ENCODE peak calls at places on chromosomes 13 and 19, in nine cellular contexts. G is GM12878, Q is A549, R is cardiac muscle cell, D is Peyer's patch, S is fibroblast of lung, L is MM.1S, O is adrenal gland, E is body of pancreas. F is an unnamed sample.

GRCh38 chr19:40084948-40085347 is 5.8 kb downstream of the ZNF780A start:
- DNase-seq in G (no peak), Q (no peak), R (no peak), D (no peak), S (no peak), L (no peak), O (no peak), E (no peak), F (no peak)

GRCh38 chr19:46925548-46925950 is 64.8 kb downstream of the ARHGAP35 start:
- DNase-seq in G (no peak), Q (peak; percentile 69), R (no peak), D (peak; percentile 55), S (no peak), L (no peak), O (no peak), E (no peak), F (no peak)

GRCh38 chr19:51480590-51480989 is 2.3 kb downstream of the CEACAM18 start:
- DNase-seq in G (no peak), Q (no peak), R (peak; percentile 3), D (no peak), S (no peak), L (no peak), O (no peak), E (no peak), F (no peak)

GRCh38 chr19:2176336-2176994 is 12.7 kb downstream of the DOT1L start:
- DNase-seq in G (no peak), Q (no peak), R (no peak), D (no peak), S (no peak), L (no peak), O (peak; percentile 75), E (no peak), F (no peak)

GRCh38 chr13:39284801-39285388 is 246.6 kb downstream of the NHLRC3 start:
- DNase-seq in G (no peak), Q (no peak), R (no peak), D (no peak), S (peak; percentile 21), L (no peak), O (no peak), E (no peak), F (no peak)

GRCh38 chr13:76289558-76289957 is 596.6 kb downstream of the KCTD12 start:
- DNase-seq in G (no peak), Q (no peak), R (no peak), D (no peak), S (peak; percentile 49), L (no peak), O (no peak), E (no peak), F (no peak)

GRCh38 chr19:3576696-3577443 is 4.1 kb downstream of the HMG20B start:
- DNase-seq in G (no peak), Q (no peak), R (peak; percentile 75), D (peak; percentile 71), S (peak; percentile 85), L (no peak), O (peak; percentile 81), E (no peak), F (no peak)

GRCh38 chr19:11478167-11479089 is 2.4 kb downstream of the ELAVL3 start:
- DNase-seq in G (no peak), Q (no peak), R (no peak), D (no peak), S (no peak), L (no peak), O (no peak), E (no peak), F (no peak)

GRCh38 chr19:726993-727956 is 18.5 kb downstream of the PALM start:
- DNase-seq in G (no peak), Q (no peak), R (no peak), D (no peak), S (no peak), L (no peak), O (no peak), E (no peak), F (no peak)

GRCh38 chr19:731000-731399 is 19.9 kb upstream of the MISP start:
- DNase-seq in G (no peak), Q (no peak), R (no peak), D (no peak), S (no peak), L (no peak), O (no peak), E (no peak), F (no peak)

GRCh38 chr19:730382-730668 is 20.6 kb upstream of the MISP start:
- DNase-seq in G (no peak), Q (no peak), R (no peak), D (no peak), S (no peak), L (no peak), O (no peak), E (no peak), F (no peak)

GRCh38 chr19:728011-728410 is 19.3 kb downstream of the PALM start:
- DNase-seq in G (no peak), Q (no peak), R (no peak), D (no peak), S (peak; percentile 46), L (no peak), O (peak; percentile 54), E (no peak), F (no peak)

DNA sequence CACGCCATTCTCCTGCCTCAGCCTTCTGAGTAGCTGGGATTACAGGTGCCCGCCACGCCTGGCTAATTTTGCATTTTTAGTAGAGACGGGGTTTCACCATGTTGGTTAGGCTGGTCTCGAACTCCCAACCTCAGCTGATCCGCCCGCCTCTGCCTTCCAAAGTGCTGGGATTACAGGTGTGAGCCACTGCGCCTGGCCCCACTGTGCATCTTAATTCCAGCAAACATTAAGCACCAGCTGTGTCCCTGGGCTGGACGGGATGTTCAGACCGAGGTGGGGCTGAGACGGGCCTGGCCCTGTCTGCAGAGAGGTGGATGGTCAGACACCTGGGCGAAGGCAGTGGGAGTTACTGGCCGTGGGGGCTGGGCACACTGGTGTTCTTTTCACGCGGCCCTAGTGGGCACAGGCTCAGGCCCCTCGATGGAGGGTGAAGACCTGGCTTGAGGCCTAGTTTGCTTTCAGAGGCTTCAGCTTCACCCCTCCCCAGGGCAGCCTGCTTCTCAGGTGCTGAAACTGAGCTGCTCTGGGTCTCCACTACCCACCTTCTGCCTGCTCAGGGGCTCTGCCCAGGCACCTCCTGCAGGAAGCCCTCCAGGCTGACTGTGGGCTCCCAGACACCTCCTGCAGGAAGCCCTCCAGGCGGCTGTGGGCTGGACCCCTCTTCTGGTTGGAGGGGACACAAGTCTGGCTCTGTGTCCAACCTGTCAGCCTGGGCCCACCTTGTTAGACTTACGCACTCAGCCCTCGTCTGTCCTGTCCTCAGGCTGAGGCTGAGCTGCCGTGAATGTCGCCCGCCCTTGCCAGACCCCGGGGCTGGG is 21.0 kb downstream of the PALM start:
- DNase-seq in G (no peak), Q (no peak), R (no peak), D (no peak), S (no peak), L (no peak), O (no peak), E (no peak), F (no peak)
- TF ChIP-seq CTCF in G (no peak), Q (no peak), R (no peak), D (no peak), S (no peak), L (no peak), O (no peak), E (no peak), F (no peak)

GRCh38 chr13:89568276-89568675 is 1779.2 kb upstream of the MIR17HG start:
- DNase-seq in G (no peak), Q (no peak), R (no peak), D (no peak), S (peak; percentile 45), L (no peak), O (no peak), E (no peak), F (no peak)

GRCh38 chr13:89568746-89569145 is 1778.7 kb upstream of the MIR17HG start:
- DNase-seq in G (no peak), Q (no peak), R (no peak), D (no peak), S (no peak), L (no peak), O (no peak), E (no peak), F (no peak)

GRCh38 chr13:89571676-89572075 is 1775.8 kb upstream of the MIR17HG start:
- DNase-seq in G (no peak), Q (no peak), R (no peak), D (no peak), S (no peak), L (no peak), O (no peak), E (no peak), F (no peak)

GRCh38 chr13:89565711-89566110 is 1781.8 kb upstream of the MIR17HG start:
- DNase-seq in G (no peak), Q (no peak), R (no peak), D (no peak), S (no peak), L (no peak), O (no peak), E (no peak), F (no peak)

GRCh38 chr13:89567025-89567424 is 1780.5 kb upstream of the MIR17HG start:
- DNase-seq in G (no peak), Q (no peak), R (no peak), D (no peak), S (no peak), L (no peak), O (no peak), E (no peak), F (no peak)
- H3K9me3 ChIP-seq in G (no peaks in the 10 kb centered on the region), Q (no peaks in the 10 kb centered on the region), R (no peaks in the 10 kb centered on the region), D (no peaks in the 10 kb centered on the region), S (no peaks in the 10 kb centered on the region), L (no peaks in the 10 kb centered on the region), O (no peaks in the 10 kb centered on the region), E (no peaks in the 10 kb centered on the region), F (no peaks in the 10 kb centered on the region)

GRCh38 chr19:53432088-53432661 is 391 bp downstream of the ZNF761 start:
- DNase-seq in G (no peak), Q (no peak), R (peak; percentile 37), D (peak; percentile 53), S (peak; percentile 11), L (no peak), O (peak; percentile 36), E (no peak), F (no peak)

DNA sequence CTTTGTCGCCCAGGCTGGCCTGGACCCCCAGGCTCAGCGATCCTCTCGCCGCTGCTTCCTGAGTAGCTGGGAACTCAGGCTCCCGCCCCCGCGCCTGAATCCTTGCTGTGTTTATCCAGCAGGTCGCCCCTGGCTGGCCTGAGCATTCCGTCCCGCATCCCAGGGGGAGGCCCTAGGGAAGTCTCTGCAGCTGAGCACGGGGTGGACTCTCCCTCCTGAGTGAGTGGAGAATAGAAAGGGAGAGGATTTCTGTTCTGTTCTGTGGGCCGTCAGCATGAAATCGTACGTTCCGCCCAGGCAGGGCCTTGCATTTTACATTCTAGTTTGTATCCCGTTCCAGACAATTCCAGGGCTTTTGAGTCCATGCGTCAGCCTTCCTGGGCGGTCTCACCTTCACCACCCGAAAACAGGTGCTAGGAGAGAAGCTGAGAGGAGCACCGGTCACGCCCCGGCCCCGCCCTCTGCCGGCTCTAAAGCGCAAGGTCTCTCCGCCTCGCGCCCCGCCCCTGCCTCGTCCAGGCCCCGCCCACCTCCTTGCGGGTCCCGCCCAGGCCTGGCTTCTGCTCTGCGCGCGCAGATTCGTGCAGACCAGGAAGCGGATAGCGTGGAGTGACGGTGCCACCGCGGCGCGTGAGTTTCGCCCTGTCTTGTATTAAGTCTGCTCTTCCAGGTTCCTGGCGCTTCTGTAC is at the start of gene ZNF761:
- DNase-seq in G (peak; percentile 75), Q (peak; percentile 58), R (peak; percentile 98), D (peak; percentile 99), S (peak; percentile 86), L (peak; percentile 93), O (peak; percentile 98), E (peak; percentile 99), F (peak; percentile 69)
- TF ChIP-seq CTCF in G (no peak), Q (no peak), R (peak; percentile 42), D (peak; percentile 39), S (peak; percentile 33), L (no peak), O (peak; percentile 24), E (peak; percentile 37), F (peak; percentile 50)

GRCh38 chr19:58268344-58268743 is 10.4 kb upstream of the ZNF8 start:
- DNase-seq in G (no peak), Q (no peak), R (no peak), D (no peak), S (no peak), L (no peak), O (no peak), E (no peak), F (no peak)

GRCh38 chr19:58261600-58261967 is 17.2 kb upstream of the ZNF8 start:
- DNase-seq in G (no peak), Q (no peak), R (no peak), D (no peak), S (peak; percentile 12), L (no peak), O (no peak), E (no peak), F (no peak)

GRCh38 chr19:58262922-58263296 is 15.8 kb upstream of the ZNF8 start:
- DNase-seq in G (no peak), Q (no peak), R (no peak), D (no peak), S (no peak), L (no peak), O (no peak), E (no peak), F (no peak)

GRCh38 chr19:58261968-58262921 is 16.5 kb upstream of the ZNF8 start:
- DNase-seq in G (no peak), Q (no peak), R (no peak), D (no peak), S (peak; percentile 10), L (no peak), O (no peak), E (no peak), F (no peak)

DNA sequence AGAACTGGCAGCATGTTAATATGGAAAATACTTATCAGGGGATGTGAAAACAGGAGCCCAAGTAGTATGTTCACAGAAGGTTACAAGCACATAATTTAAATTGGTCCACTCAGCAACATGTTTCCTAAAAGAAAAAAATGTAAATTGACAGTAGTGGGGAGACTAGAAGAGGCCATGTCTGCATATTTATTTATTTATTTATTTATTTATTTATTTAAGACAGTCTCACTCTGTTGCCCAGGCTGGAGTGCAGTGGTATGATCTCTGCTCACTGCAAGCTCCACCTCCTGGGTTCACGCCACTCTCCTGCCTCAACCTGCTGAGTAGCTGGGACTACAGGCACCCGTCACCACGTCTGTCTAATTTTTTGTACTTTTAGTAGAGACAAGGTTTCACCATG is 13.7 kb upstream of the ZNF8 start:
- DNase-seq in G (no peak), Q (no peak), R (no peak), D (no peak), S (no peak), L (no peak), O (no peak), E (no peak), F (no peak)
- H3K9me3 ChIP-seq in G (peaks cover 52% of the 10 kb centered on the region), Q (peaks cover 99% of the 10 kb centered on the region), R (peaks cover 22% of the 10 kb centered on the region), D (peaks cover 4% of the 10 kb centered on the region), S (peaks cover 20% of the 10 kb centered on the region), L (no peaks in the 10 kb centered on the region), O (peaks cover 17% of the 10 kb centered on the region), E (no peaks in the 10 kb centered on the region), F (peaks cover 94% of the 10 kb centered on the region)